ENCODE peak calls at places on chromosomes 1 and 21, in six cellular contexts. One of them, this sample, is unnamed.
A peak's percentile ranks its signal among the peaks of the same experiment; 100 is the strongest.

GRCh38 chr1:1777510-1777909 is 760 bp downstream of the NADK start:
- DNase-seq in heart left ventricle: peak; percentile 38
- DNase-seq in GM23248: peak; percentile 60
- DNase-seq in heart right ventricle: no peak
- DNase-seq in CD4-positive, CD25-positive, alpha-beta regulatory T cell: no peak
- DNase-seq in coronary artery: no peak
- DNase-seq in this sample: peak; percentile 60

GRCh38 chr21:36132691-36133090 is 2.2 kb upstream of the CBR3 start:
- DNase-seq in heart left ventricle: no peak
- DNase-seq in GM23248: no peak
- DNase-seq in heart right ventricle: no peak
- DNase-seq in CD4-positive, CD25-positive, alpha-beta regulatory T cell: no peak
- DNase-seq in coronary artery: no peak
- DNase-seq in this sample: no peak

GRCh38 chr21:38958940-38959685 is 153.4 kb downstream of the ETS2 start:
- DNase-seq in heart left ventricle: peak; percentile 50
- DNase-seq in GM23248: peak; percentile 82
- DNase-seq in heart right ventricle: no peak
- DNase-seq in CD4-positive, CD25-positive, alpha-beta regulatory T cell: no peak
- DNase-seq in coronary artery: no peak
- DNase-seq in this sample: peak; percentile 96

GRCh38 chr1:236016782-236017400 is 48.0 kb downstream of the NID1 start:
- DNase-seq in heart left ventricle: no peak
- DNase-seq in GM23248: peak; percentile 67
- DNase-seq in heart right ventricle: no peak
- DNase-seq in CD4-positive, CD25-positive, alpha-beta regulatory T cell: no peak
- DNase-seq in coronary artery: no peak
- DNase-seq in this sample: peak; percentile 16

GRCh38 chr21:45880097-45881068 is 101.2 kb upstream of the COL6A1 start:
- DNase-seq in heart left ventricle: no peak
- DNase-seq in GM23248: peak; percentile 87
- DNase-seq in heart right ventricle: peak; percentile 65
- DNase-seq in CD4-positive, CD25-positive, alpha-beta regulatory T cell: peak; percentile 37
- DNase-seq in coronary artery: no peak
- DNase-seq in this sample: peak; percentile 78

GRCh38 chr21:26116456-26117011 is 54.0 kb downstream of the APP start:
- DNase-seq in heart left ventricle: no peak
- DNase-seq in GM23248: peak; percentile 80
- DNase-seq in heart right ventricle: no peak
- DNase-seq in CD4-positive, CD25-positive, alpha-beta regulatory T cell: no peak
- DNase-seq in coronary artery: no peak
- DNase-seq in this sample: no peak

GRCh38 chr1:168321945-168322344 is 41.3 kb downstream of the TBX19 start:
- DNase-seq in heart left ventricle: no peak
- DNase-seq in GM23248: peak; percentile 54
- DNase-seq in heart right ventricle: no peak
- DNase-seq in CD4-positive, CD25-positive, alpha-beta regulatory T cell: no peak
- DNase-seq in coronary artery: no peak
- DNase-seq in this sample: peak; percentile 22

GRCh38 chr1:32179193-32179442 is 357 bp upstream of the TXLNA start:
- DNase-seq in heart left ventricle: no peak
- DNase-seq in GM23248: no peak
- DNase-seq in heart right ventricle: no peak
- DNase-seq in CD4-positive, CD25-positive, alpha-beta regulatory T cell: no peak
- DNase-seq in coronary artery: no peak
- DNase-seq in this sample: no peak

GRCh38 chr1:229371624-229372023 is 28.8 kb upstream of the CCSAP start:
- DNase-seq in heart left ventricle: no peak
- DNase-seq in GM23248: no peak
- DNase-seq in heart right ventricle: no peak
- DNase-seq in CD4-positive, CD25-positive, alpha-beta regulatory T cell: no peak
- DNase-seq in coronary artery: no peak
- DNase-seq in this sample: no peak

GRCh38 chr1:96971849-96972602 is 250.4 kb downstream of the PTBP2 start:
- DNase-seq in heart left ventricle: no peak
- DNase-seq in GM23248: no peak
- DNase-seq in heart right ventricle: no peak
- DNase-seq in CD4-positive, CD25-positive, alpha-beta regulatory T cell: no peak
- DNase-seq in coronary artery: no peak
- DNase-seq in this sample: no peak

GRCh38 chr21:27397578-27397977 is 430.7 kb upstream of the ADAMTS5 start:
- DNase-seq in heart left ventricle: no peak
- DNase-seq in GM23248: no peak
- DNase-seq in heart right ventricle: no peak
- DNase-seq in CD4-positive, CD25-positive, alpha-beta regulatory T cell: no peak
- DNase-seq in coronary artery: no peak
- DNase-seq in this sample: no peak

GRCh38 chr1:156102634-156103511 is 11.6 kb upstream of the LMNA start:
- DNase-seq in heart left ventricle: peak; percentile 53
- DNase-seq in GM23248: peak; percentile 81
- DNase-seq in heart right ventricle: no peak
- DNase-seq in CD4-positive, CD25-positive, alpha-beta regulatory T cell: no peak
- DNase-seq in coronary artery: no peak
- DNase-seq in this sample: peak; percentile 77

GRCh38 chr21:42069327-42069726 is 1.8 kb upstream of the UMODL1 start:
- DNase-seq in heart left ventricle: no peak
- DNase-seq in GM23248: no peak
- DNase-seq in heart right ventricle: no peak
- DNase-seq in CD4-positive, CD25-positive, alpha-beta regulatory T cell: no peak
- DNase-seq in coronary artery: no peak
- DNase-seq in this sample: no peak

GRCh38 chr1:73749996-73750395 is 448.0 kb downstream of the LRRIQ3 start:
- DNase-seq in heart left ventricle: no peak
- DNase-seq in GM23248: no peak
- DNase-seq in heart right ventricle: no peak
- DNase-seq in CD4-positive, CD25-positive, alpha-beta regulatory T cell: no peak
- DNase-seq in coronary artery: no peak
- DNase-seq in this sample: no peak

GRCh38 chr1:207026177-207026576 is 6.4 kb downstream of the C1orf116 start:
- DNase-seq in heart left ventricle: no peak
- DNase-seq in GM23248: peak; percentile 75
- DNase-seq in heart right ventricle: no peak
- DNase-seq in CD4-positive, CD25-positive, alpha-beta regulatory T cell: no peak
- DNase-seq in coronary artery: no peak
- DNase-seq in this sample: no peak

GRCh38 chr1:203818399-203818798 is 23.0 kb downstream of the ZBED6 start:
- DNase-seq in heart left ventricle: no peak
- DNase-seq in GM23248: no peak
- DNase-seq in heart right ventricle: no peak
- DNase-seq in CD4-positive, CD25-positive, alpha-beta regulatory T cell: no peak
- DNase-seq in coronary artery: no peak
- DNase-seq in this sample: no peak

DNA sequence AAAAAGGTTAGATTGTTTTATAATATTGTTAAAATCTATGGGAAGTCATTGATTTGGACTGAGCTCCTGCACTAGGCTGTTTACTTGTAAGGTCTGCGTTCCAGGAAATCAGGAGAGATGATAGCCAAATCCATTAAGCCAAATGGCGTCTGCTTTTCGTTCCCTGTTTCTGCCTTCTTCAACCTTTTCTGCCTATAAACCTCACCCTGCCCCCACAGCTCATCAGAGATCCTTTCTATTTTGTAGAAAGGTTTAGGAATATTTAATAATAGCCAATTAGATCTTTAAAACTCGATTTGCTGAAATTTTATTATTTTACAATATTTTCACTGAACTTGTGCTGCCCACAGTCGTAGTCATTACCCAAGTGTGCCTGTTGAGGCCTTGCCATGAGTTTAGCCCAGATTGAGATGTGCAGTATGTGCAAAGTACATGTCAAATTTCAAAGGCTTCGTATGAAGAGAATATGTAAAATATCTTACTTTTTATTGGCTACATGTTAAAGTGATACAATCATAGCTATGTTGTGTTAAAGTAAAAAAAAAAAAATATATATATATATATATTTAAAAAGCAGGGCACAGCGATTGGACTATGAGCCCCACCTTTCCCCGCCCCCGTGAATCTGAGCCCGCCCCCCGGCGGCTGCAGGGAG is 444 bp upstream of the IARS2 start:
- DNase-seq in heart left ventricle: no peak
- DNase-seq in GM23248: no peak
- DNase-seq in heart right ventricle: no peak
- DNase-seq in CD4-positive, CD25-positive, alpha-beta regulatory T cell: no peak
- DNase-seq in coronary artery: no peak
- DNase-seq in this sample: no peak
- H3K27ac ChIP-seq in heart left ventricle: no peak overlapping the region
- H3K27ac ChIP-seq in GM23248: no peak overlapping the region
- H3K27ac ChIP-seq in heart right ventricle: peak overlapping the region; percentile 92
- H3K27ac ChIP-seq in CD4-positive, CD25-positive, alpha-beta regulatory T cell: no peak overlapping the region
- H3K27ac ChIP-seq in coronary artery: peak overlapping the region; percentile 80
- H3K27ac ChIP-seq in this sample: peak overlapping the region; percentile 26

DNA sequence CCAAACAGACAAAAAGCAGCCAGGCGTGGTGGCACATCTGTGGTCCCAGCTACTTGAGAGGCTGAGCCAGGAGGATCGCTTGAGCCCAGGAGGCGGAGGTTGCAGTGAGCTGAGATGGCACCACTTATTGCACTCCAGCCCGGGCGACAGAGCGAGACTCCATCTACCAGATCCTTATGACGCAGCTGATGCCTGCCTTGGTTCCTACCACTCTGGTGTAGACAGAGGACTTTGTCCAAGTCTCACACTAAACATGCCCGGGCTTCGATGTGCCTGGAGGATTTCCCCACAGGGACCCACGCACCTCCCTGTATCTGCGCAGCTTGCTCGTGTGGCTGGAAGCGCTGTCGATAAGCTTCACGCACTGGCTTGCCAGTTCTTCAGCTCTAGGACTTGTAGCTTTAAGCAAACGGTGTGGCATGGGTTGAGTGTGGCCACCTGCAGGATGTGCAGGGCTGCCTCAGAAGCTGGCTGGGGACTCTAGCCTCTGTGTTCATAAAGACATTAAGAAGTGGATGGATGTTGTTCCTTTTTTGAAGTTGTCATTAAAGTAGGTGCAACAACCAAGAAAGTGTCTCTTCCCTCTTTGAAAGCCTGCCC is 4.8 kb downstream of the TPRG1L start:
- DNase-seq in heart left ventricle: no peak
- DNase-seq in GM23248: no peak
- DNase-seq in heart right ventricle: no peak
- DNase-seq in CD4-positive, CD25-positive, alpha-beta regulatory T cell: no peak
- DNase-seq in coronary artery: no peak
- DNase-seq in this sample: no peak
- H3K27ac ChIP-seq in heart left ventricle: no peak overlapping the region
- H3K27ac ChIP-seq in GM23248: no peak overlapping the region
- H3K27ac ChIP-seq in heart right ventricle: no peak overlapping the region
- H3K27ac ChIP-seq in CD4-positive, CD25-positive, alpha-beta regulatory T cell: no peak overlapping the region
- H3K27ac ChIP-seq in coronary artery: no peak overlapping the region
- H3K27ac ChIP-seq in this sample: no peak overlapping the region

GRCh38 chr1:26162220-26162703 is 3.4 kb downstream of the FAM110D start:
- DNase-seq in heart left ventricle: no peak
- DNase-seq in GM23248: no peak
- DNase-seq in heart right ventricle: no peak
- DNase-seq in CD4-positive, CD25-positive, alpha-beta regulatory T cell: no peak
- DNase-seq in coronary artery: no peak
- DNase-seq in this sample: no peak

GRCh38 chr1:26161408-26162219 is 2.7 kb downstream of the FAM110D start:
- DNase-seq in heart left ventricle: peak; percentile 77
- DNase-seq in GM23248: peak; percentile 75
- DNase-seq in heart right ventricle: peak; percentile 79
- DNase-seq in CD4-positive, CD25-positive, alpha-beta regulatory T cell: no peak
- DNase-seq in coronary artery: no peak
- DNase-seq in this sample: peak; percentile 71

GRCh38 chr1:26160527-26161407 is 1.9 kb downstream of the FAM110D start:
- DNase-seq in heart left ventricle: no peak
- DNase-seq in GM23248: no peak
- DNase-seq in heart right ventricle: peak; percentile 38
- DNase-seq in CD4-positive, CD25-positive, alpha-beta regulatory T cell: no peak
- DNase-seq in coronary artery: no peak
- DNase-seq in this sample: no peak

GRCh38 chr1:26158271-26159112 is at the start of gene FAM110D:
- DNase-seq in heart left ventricle: no peak
- DNase-seq in GM23248: no peak
- DNase-seq in heart right ventricle: no peak
- DNase-seq in CD4-positive, CD25-positive, alpha-beta regulatory T cell: no peak
- DNase-seq in coronary artery: peak; percentile 68
- DNase-seq in this sample: no peak

GRCh38 chr1:26159113-26160039 is 497 bp downstream of the FAM110D start:
- DNase-seq in heart left ventricle: peak; percentile 66
- DNase-seq in GM23248: no peak
- DNase-seq in heart right ventricle: peak; percentile 48
- DNase-seq in CD4-positive, CD25-positive, alpha-beta regulatory T cell: no peak
- DNase-seq in coronary artery: peak; percentile 61
- DNase-seq in this sample: no peak
- H3K27ac ChIP-seq in heart left ventricle: peak overlapping the region; percentile 99
- H3K27ac ChIP-seq in GM23248: no peak overlapping the region
- H3K27ac ChIP-seq in heart right ventricle: peak overlapping the region; percentile 97
- H3K27ac ChIP-seq in CD4-positive, CD25-positive, alpha-beta regulatory T cell: no peak overlapping the region
- H3K27ac ChIP-seq in coronary artery: no peak overlapping the region
- H3K27ac ChIP-seq in this sample: no peak overlapping the region

GRCh38 chr1:147580200-147580557 is 38.9 kb downstream of the BCL9 start:
- DNase-seq in heart left ventricle: no peak
- DNase-seq in GM23248: peak; percentile 18
- DNase-seq in heart right ventricle: no peak
- DNase-seq in CD4-positive, CD25-positive, alpha-beta regulatory T cell: no peak
- DNase-seq in coronary artery: no peak
- DNase-seq in this sample: peak; percentile 88
- H3K27ac ChIP-seq in heart left ventricle: no peak overlapping the region
- H3K27ac ChIP-seq in GM23248: no peak overlapping the region
- H3K27ac ChIP-seq in heart right ventricle: no peak overlapping the region
- H3K27ac ChIP-seq in CD4-positive, CD25-positive, alpha-beta regulatory T cell: no peak overlapping the region
- H3K27ac ChIP-seq in coronary artery: no peak overlapping the region
- H3K27ac ChIP-seq in this sample: peak overlapping the region; percentile 99